ENCODE peak calls at places on chromosome 13, in six cellular contexts. T is BJ, D is pancreas, Z is tibial artery, Y is AG04450, I is psoas muscle. W is an unnamed sample.

GRCh38 chr13:49064459-49064858 is 88.7 kb downstream of the FNDC3A start:
- DNase-seq in T (no peak), Z (no peak), Y (no peak), I (no peak), D (no peak), W (no peak)

GRCh38 chr13:77918391-77919261 is at the start of gene EDNRB:
- DNase-seq in D (no peak), Y (no peak), T (no peak), I (peak; percentile 71), Z (no peak), W (no peak)

GRCh38 chr13:113437408-113438010 is 15.8 kb downstream of the ADPRHL1 start:
- DNase-seq in I (peak; percentile 11), T (no peak), Y (no peak), Z (no peak), D (no peak), W (no peak)

GRCh38 chr13:32340917-32341316 is 25.6 kb downstream of the BRCA2 start:
- DNase-seq in Z (no peak), I (no peak), Y (no peak), T (no peak), D (no peak), W (no peak)

GRCh38 chr13:43388282-43389034 is 365.1 kb downstream of the DNAJC15 start:
- DNase-seq in D (peak; percentile 48), T (no peak), I (no peak), Y (no peak), Z (no peak), W (no peak)

GRCh38 chr13:106468948-106469590 is 66.4 kb downstream of the EFNB2 start:
- DNase-seq in Z (no peak), I (no peak), T (no peak), D (no peak), Y (no peak), W (no peak)

GRCh38 chr13:102724923-102725322 is 30.1 kb upstream of the METTL21C start:
- DNase-seq in D (no peak), I (no peak), Y (no peak), T (no peak), Z (no peak), W (no peak)

GRCh38 chr13:41645313-41645712 is 188.0 kb downstream of the RGCC start:
- DNase-seq in I (peak; percentile 68), Z (peak; percentile 82), D (no peak), Y (peak; percentile 74), T (peak; percentile 84), W (peak; percentile 86)

GRCh38 chr13:53068841-53069520 is 40.4 kb downstream of the OLFM4 start:
- DNase-seq in T (no peak), I (no peak), Y (no peak), D (no peak), Z (no peak), W (no peak)

GRCh38 chr13:74891610-74892009 is 590.4 kb downstream of the TBC1D4 start:
- DNase-seq in Z (no peak), Y (peak; percentile 13), T (no peak), I (no peak), D (no peak), W (no peak)

GRCh38 chr13:45545686-45546409 is 69.7 kb downstream of the ERICH6B start:
- DNase-seq in T (no peak), I (no peak), Z (no peak), Y (no peak), D (no peak), W (no peak)

GRCh38 chr13:52070929-52071523 is 46.5 kb downstream of the UTP14C start:
- DNase-seq in T (no peak), Z (no peak), I (no peak), D (no peak), Y (no peak), W (no peak)

GRCh38 chr13:98315466-98315865 is 138.4 kb upstream of the RNF113B start:
- DNase-seq in Y (no peak), I (no peak), Z (no peak), T (no peak), D (no peak), W (no peak)

GRCh38 chr13:99087954-99088491 is 110.2 kb upstream of the DOCK9 start:
- DNase-seq in I (no peak), D (no peak), Y (no peak), T (no peak), Z (no peak), W (no peak)

GRCh38 chr13:36101157-36101556 is 30.0 kb downstream of the DCLK1 start:
- DNase-seq in D (no peak), Z (no peak), I (no peak), Y (no peak), T (no peak), W (no peak)

GRCh38 chr13:64154514-64154913 is 2738.9 kb upstream of the PCDH20 start:
- DNase-seq in I (no peak), Y (no peak), T (peak; percentile 11), D (no peak), Z (no peak), W (peak; percentile 4)

GRCh38 chr13:40571338-40571737 is 95.1 kb downstream of the FOXO1 start:
- DNase-seq in T (no peak), Y (no peak), D (no peak), I (no peak), Z (no peak), W (no peak)

GRCh38 chr13:40275636-40276035 is 390.8 kb downstream of the FOXO1 start:
- DNase-seq in I (no peak), T (peak; percentile 11), D (no peak), Z (no peak), Y (no peak), W (no peak)

GRCh38 chr13:82688400-82688999 is 1193.8 kb downstream of the SLITRK1 start:
- DNase-seq in Y (no peak), I (no peak), Z (no peak), T (no peak), D (no peak), W (no peak)

GRCh38 chr13:77781804-77782203 is 84.3 kb downstream of the SLAIN1 start:
- DNase-seq in Y (no peak), D (no peak), Z (no peak), I (no peak), T (no peak), W (no peak)

GRCh38 chr13:114099918-114100445 is 32.4 kb downstream of the RASA3 start:
- DNase-seq in I (peak; percentile 58), T (no peak), Z (peak; percentile 67), D (no peak), Y (no peak), W (peak; percentile 32)

GRCh38 chr13:114315074-114315785 is 927 bp downstream of the CHAMP1 start:
- DNase-seq in I (no peak), T (no peak), Y (no peak), D (no peak), Z (no peak), W (no peak)

GRCh38 chr13:45120967-45121366 is 657 bp downstream of the GTF2F2 start:
- DNase-seq in Z (no peak), Y (no peak), D (no peak), I (no peak), T (no peak), W (no peak)

GRCh38 chr13:102117175-102117830 is 284.5 kb downstream of the FGF14 start:
- DNase-seq in D (no peak), T (no peak), Y (no peak), Z (no peak), I (no peak), W (no peak)

GRCh38 chr13:79448413-79448812 is 32.5 kb upstream of the NDFIP2 start:
- DNase-seq in D (no peak), T (no peak), Z (no peak), Y (no peak), I (no peak), W (no peak)

GRCh38 chr13:57627663-57628062 is 3.9 kb upstream of the PCDH17 start:
- DNase-seq in Y (no peak), D (no peak), T (no peak), Z (no peak), I (no peak), W (peak; percentile 35)

GRCh38 chr13:99905224-99905623 is 66.3 kb downstream of the ZIC5 start:
- DNase-seq in I (no peak), T (no peak), Y (no peak), D (no peak), Z (no peak), W (no peak)

GRCh38 chr13:95056266-95056665 is 245.0 kb downstream of the ABCC4 start:
- DNase-seq in Y (no peak), Z (no peak), D (no peak), I (no peak), T (no peak), W (no peak)

GRCh38 chr13:23599083-23599925 is 29.1 kb downstream of the TNFRSF19 start:
- DNase-seq in Y (no peak), T (no peak), Z (no peak), D (no peak), I (no peak), W (peak; percentile 93)
- TF ChIP-seq CTCF in Y (no peak), T (no peak), Z (no peak), D (no peak), I (no peak), W (no peak)

GRCh38 chr13:105414639-105415038 is 1120.8 kb downstream of the EFNB2 start:
- DNase-seq in Y (no peak), I (no peak), T (no peak), D (no peak), Z (no peak), W (no peak)

GRCh38 chr13:105406551-105406950 is 1128.9 kb downstream of the EFNB2 start:
- DNase-seq in I (no peak), D (no peak), Z (no peak), T (no peak), Y (no peak), W (no peak)

GRCh38 chr13:105412171-105412570 is 1123.3 kb downstream of the EFNB2 start:
- DNase-seq in T (no peak), Y (no peak), Z (no peak), I (no peak), D (no peak), W (no peak)

DNA sequence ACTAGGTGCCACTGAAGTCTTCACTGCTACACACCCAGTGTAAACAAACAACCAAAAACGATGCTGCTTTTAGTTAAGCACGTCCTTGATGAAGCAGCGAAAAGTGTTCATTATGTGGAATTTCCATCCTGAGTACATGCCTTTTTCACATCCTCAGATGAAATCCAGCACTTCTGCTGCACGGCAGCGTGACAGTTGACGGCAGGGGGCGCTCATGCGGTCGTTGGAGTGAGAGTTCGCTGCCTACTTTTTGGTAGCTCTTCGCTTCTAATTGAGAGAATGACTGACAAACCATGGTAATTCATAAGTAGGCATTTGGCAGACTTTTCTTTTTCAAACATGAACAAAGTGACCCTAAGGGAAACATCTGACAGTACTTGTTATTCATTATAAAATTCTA is 1124.9 kb downstream of the EFNB2 start:
- DNase-seq in D (peak; percentile 45), Y (no peak), Z (no peak), I (peak; percentile 74), T (peak; percentile 5), W (peak; percentile 76)
- H3K4me3 ChIP-seq in D (no peak overlapping the region), Y (peak overlapping the region; percentile 37), Z (no peak overlapping the region), I (no peak overlapping the region), T (no peak overlapping the region), W (no peak overlapping the region)

DNA sequence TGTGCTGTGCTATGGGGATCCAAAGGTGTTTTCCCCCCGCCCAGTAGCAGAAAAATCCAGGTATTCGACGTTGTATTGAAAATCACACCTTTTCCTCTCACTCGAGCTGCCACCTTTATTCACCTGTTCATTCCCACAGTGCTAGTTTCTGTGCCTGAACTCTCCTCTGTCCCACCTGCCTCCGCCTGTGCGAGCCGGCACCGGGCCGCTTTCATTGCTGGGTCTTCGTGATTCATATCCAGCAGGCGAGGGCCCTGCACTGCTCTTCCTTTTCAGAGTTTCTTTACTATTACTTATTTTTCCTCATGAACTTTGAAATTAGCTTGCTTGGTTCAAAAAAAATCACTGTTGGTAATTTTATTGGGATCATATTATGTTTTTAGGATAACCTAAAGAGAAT is 42.4 kb upstream of the SOX1 start:
- DNase-seq in Y (no peak), Z (no peak), T (no peak), I (no peak), D (no peak), W (no peak)
- H3K27me3 ChIP-seq in Y (no peaks in the 10 kb centered on the region), Z (peaks cover 19% of the 10 kb centered on the region), T (no peaks in the 10 kb centered on the region), I (peaks cover 3% of the 10 kb centered on the region), D (no peaks in the 10 kb centered on the region), W (no peaks in the 10 kb centered on the region)

GRCh38 chr13:97125051-97125809 is 96.9 kb upstream of the MBNL2 start:
- DNase-seq in I (peak; percentile 76), Y (no peak), D (peak; percentile 24), T (no peak), Z (no peak), W (peak; percentile 44)
- TF ChIP-seq CTCF in I (no peak), Y (no peak), D (no peak), T (peak; percentile 25), Z (no peak), W (peak; percentile 14)

W was measured in Caco-2.